ENCODE peak calls at places on chromosomes 6 and 20, in six cellular contexts. One of them, this sample, is unnamed.

GRCh38 chr20:43824699-43825402 is 89.8 kb upstream of the TOX2 start:
- DNase-seq in AG04450: no peak
- DNase-seq in stomach: no peak
- DNase-seq in spleen: peak
- DNase-seq in lower leg skin: no peak
- DNase-seq in choroid plexus epithelial cell: peak
- DNase-seq in this sample: no peak

GRCh38 chr6:113347420-113347819 is 509.7 kb upstream of the MARCKS start:
- DNase-seq in AG04450: no peak
- DNase-seq in stomach: no peak
- DNase-seq in spleen: no peak
- DNase-seq in lower leg skin: no peak
- DNase-seq in choroid plexus epithelial cell: peak
- DNase-seq in this sample: peak

GRCh38 chr20:2224246-2224645 is 71.6 kb upstream of the TGM3 start:
- DNase-seq in AG04450: no peak
- DNase-seq in stomach: no peak
- DNase-seq in spleen: no peak
- DNase-seq in lower leg skin: no peak
- DNase-seq in choroid plexus epithelial cell: no peak
- DNase-seq in this sample: no peak

GRCh38 chr6:23170044-23170443 is 600.7 kb downstream of the HDGFL1 start:
- DNase-seq in AG04450: no peak
- DNase-seq in stomach: no peak
- DNase-seq in spleen: no peak
- DNase-seq in lower leg skin: no peak
- DNase-seq in choroid plexus epithelial cell: no peak
- DNase-seq in this sample: no peak

GRCh38 chr6:78867020-78867369 is 356 bp upstream of the IRAK1BP1 start:
- DNase-seq in AG04450: no peak
- DNase-seq in stomach: no peak
- DNase-seq in spleen: no peak
- DNase-seq in lower leg skin: peak
- DNase-seq in choroid plexus epithelial cell: no peak
- DNase-seq in this sample: no peak

GRCh38 chr6:114342826-114343781 is at the start of gene HS3ST5:
- DNase-seq in AG04450: no peak
- DNase-seq in stomach: no peak
- DNase-seq in spleen: peak
- DNase-seq in lower leg skin: no peak
- DNase-seq in choroid plexus epithelial cell: no peak
- DNase-seq in this sample: no peak

GRCh38 chr6:14734416-14735340 is 511.2 kb upstream of the JARID2 start:
- DNase-seq in AG04450: no peak
- DNase-seq in stomach: no peak
- DNase-seq in spleen: no peak
- DNase-seq in lower leg skin: peak
- DNase-seq in choroid plexus epithelial cell: peak
- DNase-seq in this sample: no peak

GRCh38 chr6:56741472-56741871 is 98.8 kb upstream of the DST start:
- DNase-seq in AG04450: no peak
- DNase-seq in stomach: no peak
- DNase-seq in spleen: no peak
- DNase-seq in lower leg skin: no peak
- DNase-seq in choroid plexus epithelial cell: no peak
- DNase-seq in this sample: no peak

GRCh38 chr6:159981591-159982245 is 12.8 kb downstream of the IGF2R start:
- DNase-seq in AG04450: peak
- DNase-seq in stomach: peak
- DNase-seq in spleen: peak
- DNase-seq in lower leg skin: no peak
- DNase-seq in choroid plexus epithelial cell: peak
- DNase-seq in this sample: no peak

GRCh38 chr6:1839315-1839714 is 229.6 kb downstream of the FOXC1 start:
- DNase-seq in AG04450: no peak
- DNase-seq in stomach: no peak
- DNase-seq in spleen: no peak
- DNase-seq in lower leg skin: no peak
- DNase-seq in choroid plexus epithelial cell: no peak
- DNase-seq in this sample: no peak

GRCh38 chr6:167925011-167925410 is 72.5 kb upstream of the KIF25 start:
- DNase-seq in AG04450: peak
- DNase-seq in stomach: no peak
- DNase-seq in spleen: no peak
- DNase-seq in lower leg skin: no peak
- DNase-seq in choroid plexus epithelial cell: no peak
- DNase-seq in this sample: no peak

GRCh38 chr20:19995220-19995863 is 21.8 kb upstream of the NAA20 start:
- DNase-seq in AG04450: no peak
- DNase-seq in stomach: no peak
- DNase-seq in spleen: no peak
- DNase-seq in lower leg skin: no peak
- DNase-seq in choroid plexus epithelial cell: peak
- DNase-seq in this sample: no peak

GRCh38 chr6:170497845-170498281 is 55.2 kb downstream of the PSMB1 start:
- DNase-seq in AG04450: no peak
- DNase-seq in stomach: no peak
- DNase-seq in spleen: no peak
- DNase-seq in lower leg skin: no peak
- DNase-seq in choroid plexus epithelial cell: peak
- DNase-seq in this sample: no peak

GRCh38 chr6:138188278-138188923 is 26.7 kb downstream of the ARFGEF3 start:
- DNase-seq in AG04450: no peak
- DNase-seq in stomach: peak
- DNase-seq in spleen: no peak
- DNase-seq in lower leg skin: no peak
- DNase-seq in choroid plexus epithelial cell: no peak
- DNase-seq in this sample: no peak

GRCh38 chr20:21027569-21027968 is 78.6 kb downstream of the LINC00237 start:
- DNase-seq in AG04450: no peak
- DNase-seq in stomach: no peak
- DNase-seq in spleen: no peak
- DNase-seq in lower leg skin: no peak
- DNase-seq in choroid plexus epithelial cell: no peak
- DNase-seq in this sample: no peak

GRCh38 chr20:54062812-54063280 is 7.5 kb downstream of the BCAS1 start:
- DNase-seq in AG04450: no peak
- DNase-seq in stomach: no peak
- DNase-seq in spleen: no peak
- DNase-seq in lower leg skin: no peak
- DNase-seq in choroid plexus epithelial cell: peak
- DNase-seq in this sample: no peak

GRCh38 chr20:40525356-40525755 is 163.7 kb downstream of the MAFB start:
- DNase-seq in AG04450: peak
- DNase-seq in stomach: no peak
- DNase-seq in spleen: no peak
- DNase-seq in lower leg skin: no peak
- DNase-seq in choroid plexus epithelial cell: peak
- DNase-seq in this sample: peak

GRCh38 chr6:68559716-68560115 is 75.4 kb upstream of the ADGRB3 start:
- DNase-seq in AG04450: no peak
- DNase-seq in stomach: no peak
- DNase-seq in spleen: no peak
- DNase-seq in lower leg skin: no peak
- DNase-seq in choroid plexus epithelial cell: no peak
- DNase-seq in this sample: peak

GRCh38 chr20:53492212-53492611 is 101.4 kb downstream of the ZNF217 start:
- DNase-seq in AG04450: no peak
- DNase-seq in stomach: no peak
- DNase-seq in spleen: no peak
- DNase-seq in lower leg skin: no peak
- DNase-seq in choroid plexus epithelial cell: peak
- DNase-seq in this sample: no peak

GRCh38 chr6:41683460-41684310 is 45.4 kb downstream of the MDFI start:
- DNase-seq in AG04450: no peak
- DNase-seq in stomach: peak
- DNase-seq in spleen: peak
- DNase-seq in lower leg skin: peak
- DNase-seq in choroid plexus epithelial cell: peak
- DNase-seq in this sample: no peak
- H3K4me3 ChIP-seq in AG04450: peak
- H3K4me3 ChIP-seq in stomach: peak
- H3K4me3 ChIP-seq in spleen: peak
- H3K4me3 ChIP-seq in lower leg skin: no peak
- H3K4me3 ChIP-seq in choroid plexus epithelial cell: peak
- H3K4me3 ChIP-seq in this sample: peak

GRCh38 chr20:35699914-35700624 is 864 bp downstream of the ROMO1 start:
- DNase-seq in AG04450: no peak
- DNase-seq in stomach: no peak
- DNase-seq in spleen: no peak
- DNase-seq in lower leg skin: no peak
- DNase-seq in choroid plexus epithelial cell: peak
- DNase-seq in this sample: no peak

GRCh38 chr20:35698298-35699126 is 640 bp downstream of the NFS1 start:
- DNase-seq in AG04450: no peak
- DNase-seq in stomach: peak
- DNase-seq in spleen: no peak
- DNase-seq in lower leg skin: peak
- DNase-seq in choroid plexus epithelial cell: no peak
- DNase-seq in this sample: no peak

GRCh38 chr20:35702051-35702823 is 3.0 kb downstream of the ROMO1 start:
- DNase-seq in AG04450: peak
- DNase-seq in stomach: no peak
- DNase-seq in spleen: peak
- DNase-seq in lower leg skin: no peak
- DNase-seq in choroid plexus epithelial cell: no peak
- DNase-seq in this sample: no peak

GRCh38 chr20:35699127-35699913 is at the start of the genes NFS1 and ROMO1:
- DNase-seq in AG04450: peak
- DNase-seq in stomach: peak
- DNase-seq in spleen: peak
- DNase-seq in lower leg skin: peak
- DNase-seq in choroid plexus epithelial cell: peak
- DNase-seq in this sample: peak

DNA sequence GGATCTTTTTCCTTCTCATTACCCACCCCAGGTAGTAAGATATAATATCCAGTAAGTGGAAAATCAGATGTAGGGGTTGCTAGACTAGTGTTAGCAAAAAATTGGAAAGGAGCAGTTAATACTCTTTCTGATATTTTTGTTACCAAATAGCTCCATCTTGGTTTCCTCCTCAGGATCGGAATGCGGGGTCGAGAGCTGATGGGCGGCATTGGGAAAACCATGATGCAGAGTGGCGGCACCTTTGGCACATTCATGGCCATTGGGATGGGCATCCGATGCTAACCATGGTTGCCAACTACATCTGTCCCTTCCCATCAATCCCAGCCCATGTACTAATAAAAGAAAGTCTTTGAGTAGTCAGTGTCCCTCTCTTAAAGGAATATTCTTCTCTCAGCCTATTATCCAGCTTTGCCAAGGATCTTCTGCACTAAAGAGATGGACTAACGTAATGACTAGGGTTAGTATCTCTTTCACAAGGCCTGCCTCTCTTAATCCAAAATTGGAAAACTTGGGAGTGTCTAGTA is 1.5 kb downstream of the ROMO1 start:
- DNase-seq in AG04450: no peak
- DNase-seq in stomach: peak
- DNase-seq in spleen: no peak
- DNase-seq in lower leg skin: no peak
- DNase-seq in choroid plexus epithelial cell: no peak
- DNase-seq in this sample: no peak
- H3K4me3 ChIP-seq in AG04450: peak
- H3K4me3 ChIP-seq in stomach: no peak
- H3K4me3 ChIP-seq in spleen: no peak
- H3K4me3 ChIP-seq in lower leg skin: no peak
- H3K4me3 ChIP-seq in choroid plexus epithelial cell: peak
- H3K4me3 ChIP-seq in this sample: no peak

DNA sequence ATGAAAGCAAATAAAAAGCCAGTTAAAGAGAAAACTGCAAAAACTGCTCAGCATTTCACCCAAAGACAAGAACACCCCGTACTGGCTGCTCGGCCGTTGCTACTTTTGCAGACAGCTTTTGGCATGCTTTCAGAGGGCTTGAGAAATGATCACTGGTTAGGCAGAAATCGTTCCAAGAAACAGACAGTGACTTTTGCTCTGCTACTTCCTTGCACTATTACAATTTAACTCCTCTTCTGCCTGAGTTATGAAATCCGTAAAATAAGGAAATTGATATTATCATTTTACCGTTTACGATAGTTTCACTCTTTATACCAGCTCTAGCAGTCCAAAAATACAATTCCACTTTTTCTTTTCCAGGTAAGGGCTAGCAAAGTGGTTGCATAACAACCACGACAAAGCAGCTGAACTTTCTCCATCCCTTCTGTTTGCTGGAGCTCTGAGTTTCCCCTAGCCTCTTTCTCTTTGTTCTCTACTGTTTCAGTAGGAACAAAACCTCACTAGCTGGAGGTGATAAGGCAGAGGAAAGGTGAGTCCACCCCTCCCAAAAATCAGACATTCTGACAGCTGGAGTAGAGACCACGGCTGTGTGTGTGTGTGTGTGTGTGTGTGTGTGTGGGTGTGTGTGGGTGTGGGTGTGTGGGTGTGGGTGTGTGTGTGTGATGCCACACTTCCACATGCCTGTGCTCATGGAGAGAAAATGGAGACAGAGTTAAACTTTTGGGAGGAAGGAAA is 191.8 kb upstream of the RREB1 start:
- DNase-seq in AG04450: no peak
- DNase-seq in stomach: no peak
- DNase-seq in spleen: no peak
- DNase-seq in lower leg skin: peak
- DNase-seq in choroid plexus epithelial cell: peak
- DNase-seq in this sample: peak
- H3K4me3 ChIP-seq in AG04450: peak
- H3K4me3 ChIP-seq in stomach: peak
- H3K4me3 ChIP-seq in spleen: peak
- H3K4me3 ChIP-seq in lower leg skin: no peak
- H3K4me3 ChIP-seq in choroid plexus epithelial cell: peak
- H3K4me3 ChIP-seq in this sample: peak

DNA sequence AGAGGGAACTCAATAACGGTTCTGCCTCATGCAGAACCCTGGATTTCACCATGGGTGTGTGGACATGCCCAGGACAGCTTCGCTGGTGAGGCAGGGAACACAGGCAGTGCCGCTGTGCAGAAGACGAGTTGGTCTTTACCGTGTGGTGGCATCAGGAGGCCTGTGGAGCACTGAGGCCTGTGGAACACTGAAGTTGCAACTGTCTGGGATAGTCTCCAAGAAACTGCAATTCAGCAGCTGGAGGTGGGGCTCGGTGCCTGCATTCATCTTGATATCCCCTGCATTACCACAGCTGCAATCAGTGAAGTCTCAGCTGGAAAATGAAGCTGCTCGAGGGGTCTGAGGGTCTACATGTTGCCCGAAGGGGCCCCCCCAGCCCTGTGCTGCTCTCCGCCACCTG is 202.4 kb upstream of the CDH4 start:
- DNase-seq in AG04450: no peak
- DNase-seq in stomach: no peak
- DNase-seq in spleen: no peak
- DNase-seq in lower leg skin: no peak
- DNase-seq in choroid plexus epithelial cell: no peak
- DNase-seq in this sample: no peak
- H3K4me3 ChIP-seq in AG04450: no peak
- H3K4me3 ChIP-seq in stomach: no peak
- H3K4me3 ChIP-seq in spleen: no peak
- H3K4me3 ChIP-seq in lower leg skin: no peak
- H3K4me3 ChIP-seq in choroid plexus epithelial cell: no peak
- H3K4me3 ChIP-seq in this sample: no peak

This sample was measured in skeletal muscle cell.